ENCODE peak calls at places on chromosomes 6 and 20, in five cellular contexts. One of them, this sample, is unnamed.

GRCh38 chr6:107667790-107668189 is 156.3 kb downstream of the SCML4 start:
- DNase-seq in mesothelial cell of epicardium: no peak
- DNase-seq in GM10248: no peak
- DNase-seq in pancreas: no peak
- DNase-seq in fibroblast of the aortic adventitia: no peak
- DNase-seq in this sample: no peak

GRCh38 chr20:20360464-20360863 is 7.4 kb upstream of the INSM1 start:
- DNase-seq in mesothelial cell of epicardium: no peak
- DNase-seq in GM10248: peak
- DNase-seq in pancreas: peak
- DNase-seq in fibroblast of the aortic adventitia: peak
- DNase-seq in this sample: peak

GRCh38 chr20:4898282-4898681 is 103.0 kb downstream of the SLC23A2 start:
- DNase-seq in mesothelial cell of epicardium: no peak
- DNase-seq in GM10248: no peak
- DNase-seq in pancreas: no peak
- DNase-seq in fibroblast of the aortic adventitia: peak
- DNase-seq in this sample: no peak

GRCh38 chr6:157036245-157036681 is 259.1 kb downstream of the ARID1B start:
- DNase-seq in mesothelial cell of epicardium: no peak
- DNase-seq in GM10248: no peak
- DNase-seq in pancreas: no peak
- DNase-seq in fibroblast of the aortic adventitia: peak
- DNase-seq in this sample: no peak

GRCh38 chr6:93592417-93592816 is 173.1 kb upstream of the EPHA7 start:
- DNase-seq in mesothelial cell of epicardium: no peak
- DNase-seq in GM10248: no peak
- DNase-seq in pancreas: no peak
- DNase-seq in fibroblast of the aortic adventitia: no peak
- DNase-seq in this sample: no peak

GRCh38 chr6:31495580-31495979 is 2.4 kb upstream of the MICB start:
- DNase-seq in mesothelial cell of epicardium: no peak
- DNase-seq in GM10248: no peak
- DNase-seq in pancreas: no peak
- DNase-seq in fibroblast of the aortic adventitia: peak
- DNase-seq in this sample: no peak

GRCh38 chr6:87968435-87969278 is 79.0 kb upstream of the SPACA1 start:
- DNase-seq in mesothelial cell of epicardium: peak
- DNase-seq in GM10248: peak
- DNase-seq in pancreas: no peak
- DNase-seq in fibroblast of the aortic adventitia: peak
- DNase-seq in this sample: peak

GRCh38 chr6:121932071-121933009 is 467.1 kb upstream of the HSF2 start:
- DNase-seq in mesothelial cell of epicardium: no peak
- DNase-seq in GM10248: no peak
- DNase-seq in pancreas: no peak
- DNase-seq in fibroblast of the aortic adventitia: peak
- DNase-seq in this sample: no peak

GRCh38 chr6:3194535-3195376 is 32.7 kb downstream of the TUBB2B start:
- DNase-seq in mesothelial cell of epicardium: no peak
- DNase-seq in GM10248: peak
- DNase-seq in pancreas: no peak
- DNase-seq in fibroblast of the aortic adventitia: peak
- DNase-seq in this sample: peak

GRCh38 chr6:161639772-161640171 is 365.9 kb upstream of the AGPAT4 start:
- DNase-seq in mesothelial cell of epicardium: no peak
- DNase-seq in GM10248: no peak
- DNase-seq in pancreas: no peak
- DNase-seq in fibroblast of the aortic adventitia: no peak
- DNase-seq in this sample: no peak

GRCh38 chr6:35725721-35726438 is 11.0 kb upstream of the ARMC12 start:
- DNase-seq in mesothelial cell of epicardium: no peak
- DNase-seq in GM10248: no peak
- DNase-seq in pancreas: peak
- DNase-seq in fibroblast of the aortic adventitia: no peak
- DNase-seq in this sample: no peak

GRCh38 chr6:130965657-130966056 is 97.4 kb downstream of the EPB41L2 start:
- DNase-seq in mesothelial cell of epicardium: no peak
- DNase-seq in GM10248: no peak
- DNase-seq in pancreas: no peak
- DNase-seq in fibroblast of the aortic adventitia: peak
- DNase-seq in this sample: no peak

GRCh38 chr6:119980802-119981201 is 631.2 kb upstream of the MAN1A1 start:
- DNase-seq in mesothelial cell of epicardium: no peak
- DNase-seq in GM10248: no peak
- DNase-seq in pancreas: no peak
- DNase-seq in fibroblast of the aortic adventitia: no peak
- DNase-seq in this sample: no peak

GRCh38 chr6:119978274-119978889 is 628.8 kb upstream of the MAN1A1 start:
- DNase-seq in mesothelial cell of epicardium: no peak
- DNase-seq in GM10248: no peak
- DNase-seq in pancreas: no peak
- DNase-seq in fibroblast of the aortic adventitia: peak
- DNase-seq in this sample: peak

GRCh38 chr6:119974430-119975159 is 625.0 kb upstream of the MAN1A1 start:
- DNase-seq in mesothelial cell of epicardium: no peak
- DNase-seq in GM10248: no peak
- DNase-seq in pancreas: no peak
- DNase-seq in fibroblast of the aortic adventitia: no peak
- DNase-seq in this sample: no peak

GRCh38 chr6:119979862-119980261 is 630.3 kb upstream of the MAN1A1 start:
- DNase-seq in mesothelial cell of epicardium: no peak
- DNase-seq in GM10248: no peak
- DNase-seq in pancreas: no peak
- DNase-seq in fibroblast of the aortic adventitia: peak
- DNase-seq in this sample: no peak
- TF ChIP-seq CTCF in mesothelial cell of epicardium: peak
- TF ChIP-seq CTCF in GM10248: peak
- TF ChIP-seq CTCF in pancreas: no peak
- TF ChIP-seq CTCF in fibroblast of the aortic adventitia: peak
- TF ChIP-seq CTCF in this sample: no peak

DNA sequence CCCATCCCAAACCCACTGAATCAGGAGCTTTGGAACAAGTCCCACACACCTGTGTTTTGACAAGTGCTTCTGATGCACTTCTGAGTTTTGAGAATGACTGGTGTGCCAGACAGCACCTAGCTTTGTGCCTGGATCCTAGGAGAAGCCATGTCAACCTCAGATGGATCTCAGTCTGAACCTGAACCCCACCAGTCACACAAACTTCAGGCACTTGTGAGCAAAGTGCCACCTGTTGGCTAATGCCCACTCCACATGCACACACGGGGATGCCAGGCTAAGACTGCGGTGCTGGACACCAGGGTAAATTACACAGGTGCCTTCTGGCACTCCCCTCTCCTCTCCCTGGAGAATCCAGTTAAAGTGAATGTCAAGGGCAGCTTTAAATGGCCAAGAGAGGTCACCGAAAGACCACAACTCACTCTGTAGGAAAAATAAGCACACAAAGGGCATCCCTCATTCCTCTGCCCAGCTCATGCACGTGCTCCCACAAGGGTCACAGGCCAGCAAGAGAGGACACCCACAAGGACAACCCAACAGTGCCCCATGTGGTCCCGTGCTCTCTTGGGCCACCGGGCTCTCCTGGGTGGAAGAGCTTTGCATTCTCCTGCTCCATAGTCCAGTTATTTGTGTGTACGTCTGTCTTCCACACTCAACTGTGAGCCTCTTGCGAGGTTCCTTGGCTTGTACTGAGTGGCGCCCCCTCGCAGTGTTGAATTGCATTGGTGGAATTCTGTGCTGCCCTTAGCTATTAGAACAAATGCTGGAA is 45.6 kb downstream of the TAF8 start:
- DNase-seq in mesothelial cell of epicardium: no peak
- DNase-seq in GM10248: no peak
- DNase-seq in pancreas: no peak
- DNase-seq in fibroblast of the aortic adventitia: no peak
- DNase-seq in this sample: no peak
- TF ChIP-seq CTCF in mesothelial cell of epicardium: no peak
- TF ChIP-seq CTCF in GM10248: no peak
- TF ChIP-seq CTCF in pancreas: no peak
- TF ChIP-seq CTCF in fibroblast of the aortic adventitia: no peak
- TF ChIP-seq CTCF in this sample: no peak

GRCh38 chr20:37108676-37109075 is 12.9 kb upstream of the RBL1 start:
- DNase-seq in mesothelial cell of epicardium: no peak
- DNase-seq in GM10248: no peak
- DNase-seq in pancreas: no peak
- DNase-seq in fibroblast of the aortic adventitia: no peak
- DNase-seq in this sample: no peak
- TF ChIP-seq CTCF in mesothelial cell of epicardium: no peak
- TF ChIP-seq CTCF in GM10248: no peak
- TF ChIP-seq CTCF in pancreas: no peak
- TF ChIP-seq CTCF in fibroblast of the aortic adventitia: no peak
- TF ChIP-seq CTCF in this sample: no peak

GRCh38 chr6:9566096-9566495 is 848.8 kb downstream of the TFAP2A start:
- DNase-seq in mesothelial cell of epicardium: no peak
- DNase-seq in GM10248: no peak
- DNase-seq in pancreas: no peak
- DNase-seq in fibroblast of the aortic adventitia: no peak
- DNase-seq in this sample: no peak
- TF ChIP-seq CTCF in mesothelial cell of epicardium: no peak
- TF ChIP-seq CTCF in GM10248: no peak
- TF ChIP-seq CTCF in pancreas: no peak
- TF ChIP-seq CTCF in fibroblast of the aortic adventitia: no peak
- TF ChIP-seq CTCF in this sample: no peak

GRCh38 chr6:170423030-170423429 is 116.5 kb downstream of the FAM120B start:
- DNase-seq in mesothelial cell of epicardium: no peak
- DNase-seq in GM10248: peak
- DNase-seq in pancreas: no peak
- DNase-seq in fibroblast of the aortic adventitia: no peak
- DNase-seq in this sample: peak
- TF ChIP-seq CTCF in mesothelial cell of epicardium: no peak
- TF ChIP-seq CTCF in GM10248: no peak
- TF ChIP-seq CTCF in pancreas: no peak
- TF ChIP-seq CTCF in fibroblast of the aortic adventitia: no peak
- TF ChIP-seq CTCF in this sample: no peak

GRCh38 chr6:15770347-15771143 is 107.7 kb upstream of the DTNBP1 start:
- DNase-seq in mesothelial cell of epicardium: no peak
- DNase-seq in GM10248: peak
- DNase-seq in pancreas: no peak
- DNase-seq in fibroblast of the aortic adventitia: no peak
- DNase-seq in this sample: peak
- TF ChIP-seq CTCF in mesothelial cell of epicardium: no peak
- TF ChIP-seq CTCF in GM10248: peak
- TF ChIP-seq CTCF in pancreas: no peak
- TF ChIP-seq CTCF in fibroblast of the aortic adventitia: no peak
- TF ChIP-seq CTCF in this sample: no peak

DNA sequence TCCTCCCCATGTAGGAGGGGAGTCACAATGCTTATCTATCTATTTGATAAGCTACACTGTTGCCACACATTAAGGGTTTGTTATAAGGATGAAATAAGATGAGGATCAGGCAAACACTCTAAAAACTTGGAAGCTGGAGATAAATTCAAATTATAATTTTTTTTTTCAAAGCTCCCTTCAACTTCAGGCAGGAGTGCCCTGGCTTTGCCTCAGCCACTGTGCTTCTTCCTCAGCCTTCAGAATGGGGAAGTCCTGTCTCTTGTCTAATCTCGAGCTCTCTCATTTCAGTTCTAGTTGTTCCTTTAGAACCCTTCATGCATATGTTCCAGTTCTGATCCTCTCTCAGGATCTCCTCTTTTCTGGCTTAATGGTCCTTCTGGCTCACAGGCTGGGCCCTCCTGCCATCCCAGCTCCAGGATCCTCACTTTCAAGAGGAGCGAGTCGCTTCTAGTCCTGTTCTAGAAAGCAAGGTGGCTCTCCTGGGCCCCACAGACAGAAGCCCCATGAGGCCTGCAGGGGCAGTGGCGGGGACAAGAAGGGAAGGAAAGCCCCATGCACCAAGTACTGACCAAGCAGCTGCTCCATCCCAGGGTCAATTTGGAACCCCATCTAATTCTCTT is 164.3 kb downstream of the VEGFA start:
- DNase-seq in mesothelial cell of epicardium: no peak
- DNase-seq in GM10248: no peak
- DNase-seq in pancreas: no peak
- DNase-seq in fibroblast of the aortic adventitia: no peak
- DNase-seq in this sample: no peak
- TF ChIP-seq CTCF in mesothelial cell of epicardium: no peak
- TF ChIP-seq CTCF in GM10248: no peak
- TF ChIP-seq CTCF in pancreas: no peak
- TF ChIP-seq CTCF in fibroblast of the aortic adventitia: no peak
- TF ChIP-seq CTCF in this sample: no peak

GRCh38 chr20:23361108-23361650 is 803 bp upstream of the GZF1 start:
- DNase-seq in mesothelial cell of epicardium: no peak
- DNase-seq in GM10248: no peak
- DNase-seq in pancreas: peak
- DNase-seq in fibroblast of the aortic adventitia: peak
- DNase-seq in this sample: no peak
- TF ChIP-seq CTCF in mesothelial cell of epicardium: no peak
- TF ChIP-seq CTCF in GM10248: no peak
- TF ChIP-seq CTCF in pancreas: no peak
- TF ChIP-seq CTCF in fibroblast of the aortic adventitia: no peak
- TF ChIP-seq CTCF in this sample: no peak

GRCh38 chr6:22737331-22737730 is 168.0 kb downstream of the HDGFL1 start:
- DNase-seq in mesothelial cell of epicardium: no peak
- DNase-seq in GM10248: no peak
- DNase-seq in pancreas: peak
- DNase-seq in fibroblast of the aortic adventitia: peak
- DNase-seq in this sample: no peak
- TF ChIP-seq CTCF in mesothelial cell of epicardium: peak
- TF ChIP-seq CTCF in GM10248: no peak
- TF ChIP-seq CTCF in pancreas: peak
- TF ChIP-seq CTCF in fibroblast of the aortic adventitia: peak
- TF ChIP-seq CTCF in this sample: no peak